ENCODE peak calls at places on chromosomes 5 and 9, in eight cellular contexts. K, Q, Z, M, V, U, S and L are unnamed samples.

GRCh38 chr5:146724975-146725374 is 153.6 kb downstream of the PPP2R2B start:
- DNase-seq in K (no peak), Q (no peak), Z (no peak), M (no peak), V (peak; percentile 16), U (no peak), S (no peak), L (no peak)

GRCh38 chr5:181187500-181188213 is 17.3 kb downstream of the TRIM7 start:
- DNase-seq in K (peak; percentile 80), Q (peak; percentile 74), Z (peak; percentile 53), M (peak; percentile 84), V (peak; percentile 79), U (peak; percentile 87), S (no peak), L (peak; percentile 66)

GRCh38 chr9:93083592-93084470 is 12.2 kb upstream of the CARD19 start:
- DNase-seq in K (peak; percentile 16), Q (no peak), Z (no peak), M (peak; percentile 27), V (no peak), U (no peak), S (peak; percentile 57), L (no peak)

GRCh38 chr5:83253731-83254130 is 176.4 kb downstream of the XRCC4 start:
- DNase-seq in K (no peak), Q (no peak), Z (no peak), M (no peak), V (no peak), U (no peak), S (no peak), L (no peak)

GRCh38 chr5:34009610-34010009 is 1.8 kb upstream of the AMACR start:
- DNase-seq in K (no peak), Q (no peak), Z (no peak), M (no peak), V (no peak), U (peak; percentile 22), S (no peak), L (no peak)

GRCh38 chr5:98483301-98483700 is 290.2 kb upstream of the RGMB start:
- DNase-seq in K (no peak), Q (no peak), Z (no peak), M (no peak), V (no peak), U (peak; percentile 57), S (no peak), L (no peak)

GRCh38 chr9:126478216-126478981 is 135.3 kb upstream of the LMX1B start:
- DNase-seq in K (no peak), Q (no peak), Z (no peak), M (no peak), V (no peak), U (no peak), S (no peak), L (no peak)

GRCh38 chr5:91077623-91078022 is 305.5 kb downstream of the ARRDC3 start:
- DNase-seq in K (no peak), Q (no peak), Z (no peak), M (no peak), V (no peak), U (no peak), S (no peak), L (no peak)

GRCh38 chr5:13957032-13957645 is 12.7 kb upstream of the DNAH5 start:
- DNase-seq in K (no peak), Q (no peak), Z (no peak), M (peak; percentile 51), V (peak; percentile 67), U (peak; percentile 69), S (peak; percentile 19), L (no peak)

GRCh38 chr5:52665544-52665943 is 122.2 kb upstream of the ITGA1 start:
- DNase-seq in K (no peak), Q (no peak), Z (no peak), M (no peak), V (peak; percentile 19), U (no peak), S (no peak), L (no peak)

GRCh38 chr5:28748446-28748845 is 1710.1 kb upstream of the CDH9 start:
- DNase-seq in K (no peak), Q (no peak), Z (no peak), M (no peak), V (peak; percentile 7), U (no peak), S (no peak), L (no peak)

GRCh38 chr5:131769337-131769736 is 27.5 kb downstream of the FNIP1 start:
- DNase-seq in K (no peak), Q (no peak), Z (no peak), M (no peak), V (no peak), U (no peak), S (no peak), L (no peak)